ENCODE peak calls at places on chromosomes 12 and 14, in four cellular contexts. One of them, this sample, is unnamed.

GRCh38 chr14:96280104-96280503 is 24.1 kb downstream of the BDKRB1 start:
- DNase-seq in DMS79 treated with DMSO at 0.1 percent for 48 hours: no peak
- DNase-seq in activated CD4-positive, alpha-beta T cell treated with anti-CD3 and anti-CD28 coated beads, Interleukin-2, amount 10 ng/mL, durations not matched to agents 7 days and 5 days: no peak
- DNase-seq in NCI-H345: no peak
- DNase-seq in this sample: no peak

GRCh38 chr14:32985881-32986280 is 47.2 kb downstream of the NPAS3 start:
- DNase-seq in DMS79 treated with DMSO at 0.1 percent for 48 hours: no peak
- DNase-seq in activated CD4-positive, alpha-beta T cell treated with anti-CD3 and anti-CD28 coated beads, Interleukin-2, amount 10 ng/mL, durations not matched to agents 7 days and 5 days: no peak
- DNase-seq in NCI-H345: no peak
- DNase-seq in this sample: no peak

GRCh38 chr14:100030441-100031153 is 34.6 kb upstream of the EVL start:
- DNase-seq in DMS79 treated with DMSO at 0.1 percent for 48 hours: no peak
- DNase-seq in activated CD4-positive, alpha-beta T cell treated with anti-CD3 and anti-CD28 coated beads, Interleukin-2, amount 10 ng/mL, durations not matched to agents 7 days and 5 days: no peak
- DNase-seq in NCI-H345: no peak
- DNase-seq in this sample: no peak

GRCh38 chr12:42969357-42969756 is 379.8 kb upstream of the PRICKLE1 start:
- DNase-seq in DMS79 treated with DMSO at 0.1 percent for 48 hours: no peak
- DNase-seq in activated CD4-positive, alpha-beta T cell treated with anti-CD3 and anti-CD28 coated beads, Interleukin-2, amount 10 ng/mL, durations not matched to agents 7 days and 5 days: no peak
- DNase-seq in NCI-H345: no peak
- DNase-seq in this sample: no peak

GRCh38 chr12:20646239-20646827 is 48.8 kb upstream of the SLCO1C1 start:
- DNase-seq in DMS79 treated with DMSO at 0.1 percent for 48 hours: no peak
- DNase-seq in activated CD4-positive, alpha-beta T cell treated with anti-CD3 and anti-CD28 coated beads, Interleukin-2, amount 10 ng/mL, durations not matched to agents 7 days and 5 days: no peak
- DNase-seq in NCI-H345: peak
- DNase-seq in this sample: peak

GRCh38 chr12:78271546-78271945 is 440.9 kb downstream of the NAV3 start:
- DNase-seq in DMS79 treated with DMSO at 0.1 percent for 48 hours: no peak
- DNase-seq in activated CD4-positive, alpha-beta T cell treated with anti-CD3 and anti-CD28 coated beads, Interleukin-2, amount 10 ng/mL, durations not matched to agents 7 days and 5 days: no peak
- DNase-seq in NCI-H345: no peak
- DNase-seq in this sample: no peak

GRCh38 chr14:75961662-75962061 is 20.1 kb downstream of the TGFB3 start:
- DNase-seq in DMS79 treated with DMSO at 0.1 percent for 48 hours: no peak
- DNase-seq in activated CD4-positive, alpha-beta T cell treated with anti-CD3 and anti-CD28 coated beads, Interleukin-2, amount 10 ng/mL, durations not matched to agents 7 days and 5 days: no peak
- DNase-seq in NCI-H345: no peak
- DNase-seq in this sample: no peak

GRCh38 chr14:77242752-77243151 is 28.3 kb downstream of the NGB start:
- DNase-seq in DMS79 treated with DMSO at 0.1 percent for 48 hours: no peak
- DNase-seq in activated CD4-positive, alpha-beta T cell treated with anti-CD3 and anti-CD28 coated beads, Interleukin-2, amount 10 ng/mL, durations not matched to agents 7 days and 5 days: no peak
- DNase-seq in NCI-H345: no peak
- DNase-seq in this sample: no peak

GRCh38 chr14:45651906-45652305 is 398.9 kb upstream of the MIS18BP1 start:
- DNase-seq in DMS79 treated with DMSO at 0.1 percent for 48 hours: no peak
- DNase-seq in activated CD4-positive, alpha-beta T cell treated with anti-CD3 and anti-CD28 coated beads, Interleukin-2, amount 10 ng/mL, durations not matched to agents 7 days and 5 days: no peak
- DNase-seq in NCI-H345: peak
- DNase-seq in this sample: no peak

GRCh38 chr12:116677202-116677651 is 60.6 kb downstream of the SPRING1 start:
- DNase-seq in DMS79 treated with DMSO at 0.1 percent for 48 hours: no peak
- DNase-seq in activated CD4-positive, alpha-beta T cell treated with anti-CD3 and anti-CD28 coated beads, Interleukin-2, amount 10 ng/mL, durations not matched to agents 7 days and 5 days: no peak
- DNase-seq in NCI-H345: no peak
- DNase-seq in this sample: no peak

This sample was measured in NCI-H2081.